ENCODE peak calls at places on chromosomes 12 and 14, in nine cellular contexts. F, R, X, H, Q, Y, U, S and O are unnamed samples.

GRCh38 chr12:98253207-98253606 is 262.2 kb upstream of the TMPO start:
- DNase-seq in F (no peak), R (no peak), X (peak; percentile 12), H (no peak), Q (no peak), Y (no peak), U (no peak), S (no peak), O (no peak)

GRCh38 chr14:100734031-100734990 is 7.6 kb downstream of the DLK1 start:
- DNase-seq in F (no peak), R (no peak), X (no peak), H (no peak), Q (no peak), Y (no peak), U (no peak), S (peak; percentile 28), O (no peak)

GRCh38 chr12:109961612-109962011 is 34.6 kb downstream of the GIT2 start:
- DNase-seq in F (no peak), R (no peak), X (no peak), H (no peak), Q (no peak), Y (no peak), U (no peak), S (no peak), O (no peak)

GRCh38 chr14:106380740-106381139 is 854.4 kb downstream of the TMEM121 start:
- DNase-seq in F (no peak), R (no peak), X (no peak), H (no peak), Q (no peak), Y (no peak), U (no peak), S (no peak), O (no peak)

GRCh38 chr14:52906141-52906601 is 44.7 kb downstream of the FERMT2 start:
- DNase-seq in F (peak; percentile 75), R (no peak), X (no peak), H (no peak), Q (no peak), Y (peak; percentile 84), U (no peak), S (no peak), O (no peak)

GRCh38 chr14:102125546-102125945 is 14.2 kb upstream of the WDR20 start:
- DNase-seq in F (peak; percentile 6), R (no peak), X (no peak), H (no peak), Q (peak; percentile 19), Y (no peak), U (no peak), S (no peak), O (no peak)

GRCh38 chr12:28145211-28145610 is 45.0 kb upstream of the CCDC91 start:
- DNase-seq in F (peak; percentile 5), R (no peak), X (no peak), H (no peak), Q (no peak), Y (no peak), U (no peak), S (no peak), O (no peak)

GRCh38 chr12:716506-716905 is 35.9 kb upstream of the WNK1 start:
- DNase-seq in F (peak; percentile 24), R (no peak), X (no peak), H (no peak), Q (no peak), Y (no peak), U (peak; percentile 22), S (no peak), O (no peak)

GRCh38 chr14:52724360-52724644 is 5.7 kb upstream of the STYX start:
- DNase-seq in F (no peak), R (no peak), X (no peak), H (no peak), Q (peak; percentile 24), Y (no peak), U (no peak), S (no peak), O (no peak)

GRCh38 chr12:103172447-103173112 is 215.1 kb downstream of the ASCL1 start:
- DNase-seq in F (no peak), R (no peak), X (no peak), H (no peak), Q (no peak), Y (no peak), U (no peak), S (no peak), O (no peak)

GRCh38 chr12:113271466-113271852 is 50.2 kb downstream of the TPCN1 start:
- DNase-seq in F (no peak), R (no peak), X (no peak), H (no peak), Q (no peak), Y (no peak), U (no peak), S (no peak), O (no peak)

GRCh38 chr14:52987514-52987913 is 36.7 kb upstream of the FERMT2 start:
- DNase-seq in F (no peak), R (no peak), X (no peak), H (no peak), Q (no peak), Y (no peak), U (no peak), S (peak; percentile 27), O (no peak)

GRCh38 chr14:73365727-73366126 is 92.6 kb downstream of the NUMB start:
- DNase-seq in F (no peak), R (no peak), X (no peak), H (no peak), Q (no peak), Y (no peak), U (no peak), S (no peak), O (no peak)

GRCh38 chr14:64845878-64846277 is 33.8 kb downstream of the SPTB start:
- DNase-seq in F (no peak), R (no peak), X (no peak), H (no peak), Q (peak; percentile 46), Y (no peak), U (no peak), S (peak; percentile 41), O (no peak)

GRCh38 chr14:99194736-99195135 is 77.3 kb downstream of the BCL11B start:
- DNase-seq in F (no peak), R (no peak), X (no peak), H (no peak), Q (no peak), Y (no peak), U (no peak), S (no peak), O (no peak)

GRCh38 chr12:103779410-103780092 is 61.5 kb downstream of the NT5DC3 start:
- DNase-seq in F (no peak), R (no peak), X (no peak), H (no peak), Q (peak; percentile 41), Y (no peak), U (no peak), S (no peak), O (no peak)

GRCh38 chr12:82682326-82682725 is 4.4 kb upstream of the TMTC2 start:
- DNase-seq in F (no peak), R (no peak), X (no peak), H (no peak), Q (peak; percentile 22), Y (no peak), U (no peak), S (peak; percentile 55), O (no peak)

GRCh38 chr12:82555699-82556098 is 131.0 kb upstream of the TMTC2 start:
- DNase-seq in F (peak; percentile 45), R (no peak), X (no peak), H (no peak), Q (no peak), Y (no peak), U (no peak), S (peak; percentile 3), O (no peak)

GRCh38 chr14:57383125-57383524 is 7.3 kb upstream of the NAA30 start:
- DNase-seq in F (peak; percentile 26), R (no peak), X (no peak), H (no peak), Q (peak; percentile 28), Y (no peak), U (no peak), S (no peak), O (no peak)

DNA sequence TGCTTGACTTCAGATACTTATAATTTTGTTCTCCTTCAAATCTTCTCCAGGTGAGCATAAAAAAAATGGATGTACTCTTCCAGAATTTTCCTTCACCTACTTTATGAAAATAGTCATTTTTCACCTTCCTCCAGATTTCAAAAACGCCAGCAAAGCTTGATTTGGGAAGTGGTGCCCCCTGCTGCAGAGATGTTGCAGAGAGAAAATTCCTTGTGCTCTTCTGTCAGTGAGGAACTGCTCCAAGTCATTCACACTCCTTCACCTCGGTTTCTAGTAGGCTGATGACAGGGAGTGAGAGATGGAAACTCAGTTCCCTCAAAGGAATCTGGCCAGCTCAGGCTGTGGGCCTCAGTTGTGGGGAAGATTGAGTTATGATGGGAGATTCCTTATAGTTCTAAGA is 24.2 kb upstream of the RNASE3 start:
- DNase-seq in F (peak; percentile 24), R (no peak), X (no peak), H (no peak), Q (peak; percentile 69), Y (no peak), U (no peak), S (no peak), O (no peak)
- TF ChIP-seq CTCF in F (peak; percentile 51), R (no peak), X (peak; percentile 3), H (peak; percentile 30), Q (peak; percentile 70), Y (peak; percentile 36), U (peak; percentile 57), S (peak; percentile 43), O (no peak)

DNA sequence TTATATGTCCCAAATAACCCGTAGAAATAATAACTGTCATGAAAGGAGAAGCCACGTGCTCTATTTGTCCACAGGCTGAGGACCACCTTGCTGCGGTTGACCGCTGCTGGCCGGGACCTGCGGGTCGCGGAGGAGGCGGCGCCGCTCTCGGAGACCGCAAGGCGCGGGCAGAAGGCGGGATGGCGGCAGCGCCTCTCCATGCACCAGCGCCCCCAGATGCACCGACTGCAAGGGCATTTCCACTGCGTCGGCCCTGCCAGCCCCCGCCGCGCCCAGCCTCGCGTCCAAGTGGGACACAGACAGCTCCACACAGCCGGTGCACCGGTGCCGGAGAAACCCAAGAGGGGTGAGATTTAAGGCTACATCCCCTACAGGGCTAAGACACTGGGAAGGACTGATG is 21.0 kb downstream of the RPGRIP1 start:
- DNase-seq in F (no peak), R (peak; percentile 27), X (no peak), H (no peak), Q (peak; percentile 78), Y (no peak), U (no peak), S (peak; percentile 83), O (peak; percentile 29)
- TF ChIP-seq POLR2AphosphoS5 in F (no peak), R (no peak), X (no peak), H (no peak), Q (no peak), Y (no peak), U (no peak), S (no peak), O (no peak)

DNA sequence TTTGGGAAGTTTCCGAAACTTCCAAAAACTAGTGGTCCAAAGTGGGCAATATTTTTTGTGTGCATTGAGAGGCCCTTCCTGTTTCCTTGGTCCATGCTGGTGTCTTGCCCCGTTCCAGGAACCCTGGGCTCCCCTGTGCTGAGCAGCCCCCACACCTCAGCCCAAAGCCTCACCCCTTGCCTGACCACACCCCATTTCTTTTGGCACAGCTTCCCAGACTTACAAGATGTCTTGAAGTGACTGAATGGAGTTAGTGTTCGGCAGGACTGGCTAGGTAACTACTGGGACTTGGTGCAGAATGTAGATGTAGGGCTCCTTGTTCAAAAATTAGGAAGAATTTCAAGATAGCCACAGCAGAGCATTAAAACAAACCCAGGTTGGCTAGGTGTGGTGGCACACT is 68.6 kb downstream of the ETV6 start:
- DNase-seq in F (no peak), R (no peak), X (no peak), H (no peak), Q (no peak), Y (no peak), U (no peak), S (no peak), O (no peak)
- H3K27ac ChIP-seq in F (peak overlapping the region; percentile 95), R (no peak overlapping the region), X (no peak overlapping the region), H (peak overlapping the region; percentile 83), Q (no peak overlapping the region), Y (no peak overlapping the region), U (no peak overlapping the region), S (peak overlapping the region; percentile 99), O (no peak overlapping the region)

GRCh38 chr12:125193798-125194562 is 128.7 kb downstream of the AACS start:
- DNase-seq in F (no peak), R (no peak), X (no peak), H (no peak), Q (peak; percentile 54), Y (no peak), U (peak; percentile 25), S (peak; percentile 65), O (no peak)
- TF ChIP-seq CTCF in F (no peak), R (no peak), X (no peak), H (no peak), Q (peak; percentile 24), Y (peak; percentile 41), U (no peak), S (no peak), O (no peak)